ENCODE peak calls at places on chromosome 9, in six cellular contexts. T is natural killer cell, V is hepatocyte, Q is cardiac fibroblast, A is RWPE1, I is foreskin fibroblast. D is an unnamed sample.

GRCh38 chr9:32603914-32604852 is 31.2 kb upstream of the NDUFB6 start:
- DNase-seq in T (no peak), V (peak; percentile 32), Q (no peak), A (peak; percentile 93), I (no peak), D (no peak)

GRCh38 chr9:126147620-126148522 is 178.8 kb upstream of the MVB12B start:
- DNase-seq in V (no peak), T (no peak), Q (no peak), I (no peak), A (no peak), D (no peak)

GRCh38 chr9:111661150-111661801 is at the start of gene GNG10:
- DNase-seq in A (peak; percentile 87), T (peak; percentile 67), Q (peak; percentile 63), I (peak; percentile 52), V (peak; percentile 84), D (peak; percentile 76)

GRCh38 chr9:88993327-88993726 is 2.1 kb downstream of the S1PR3 start:
- DNase-seq in A (no peak), Q (peak; percentile 63), T (no peak), I (no peak), V (peak; percentile 53), D (no peak)

GRCh38 chr9:107336718-107337360 is 53.8 kb downstream of the RAD23B start:
- DNase-seq in A (peak; percentile 84), V (no peak), T (no peak), I (peak; percentile 64), Q (peak; percentile 73), D (no peak)

GRCh38 chr9:137314561-137315560 is 12.8 kb upstream of the NRARP start:
- DNase-seq in Q (no peak), A (peak; percentile 2), T (no peak), V (peak; percentile 13), I (no peak), D (peak; percentile 14)

GRCh38 chr9:76333964-76334363 is 60.3 kb downstream of the RFK start:
- DNase-seq in Q (no peak), T (no peak), A (no peak), I (no peak), V (no peak), D (no peak)

GRCh38 chr9:69254223-69254622 is 70.8 kb upstream of the ENTREP1 start:
- DNase-seq in V (no peak), T (no peak), A (no peak), Q (no peak), I (no peak), D (no peak)

GRCh38 chr9:125663127-125663526 is 43.9 kb downstream of the MAPKAP1 start:
- DNase-seq in V (no peak), A (peak; percentile 83), Q (peak; percentile 51), I (peak; percentile 57), T (no peak), D (no peak)

GRCh38 chr9:71353723-71354122 is 232.3 kb upstream of the TRPM3 start:
- DNase-seq in T (no peak), Q (no peak), A (no peak), I (no peak), V (no peak), D (no peak)

GRCh38 chr9:2125909-2126308 is 110.8 kb downstream of the SMARCA2 start:
- DNase-seq in V (no peak), Q (peak; percentile 29), A (no peak), I (no peak), T (no peak), D (no peak)

GRCh38 chr9:124355941-124356744 is 59.1 kb downstream of the PSMB7 start:
- DNase-seq in I (no peak), T (no peak), A (no peak), Q (no peak), V (no peak), D (no peak)

GRCh38 chr9:93262537-93263310 is 78.8 kb downstream of the WNK2 start:
- DNase-seq in I (no peak), Q (no peak), V (peak; percentile 3), T (no peak), A (no peak), D (peak; percentile 8)

GRCh38 chr9:6960777-6961176 is 203.0 kb downstream of the KDM4C start:
- DNase-seq in V (no peak), Q (no peak), I (no peak), T (no peak), A (no peak), D (no peak)

GRCh38 chr9:106023455-106023854 is 329.1 kb downstream of the TMEM38B start:
- DNase-seq in V (no peak), I (no peak), Q (no peak), A (no peak), T (no peak), D (no peak)

GRCh38 chr9:106019702-106020101 is 325.4 kb downstream of the TMEM38B start:
- DNase-seq in I (no peak), Q (no peak), A (no peak), V (no peak), T (no peak), D (no peak)

GRCh38 chr9:106025449-106025848 is 331.1 kb downstream of the TMEM38B start:
- DNase-seq in V (peak; percentile 65), T (no peak), I (no peak), Q (no peak), A (no peak), D (no peak)
- TF ChIP-seq CTCF in V (no peak), T (no peak), I (no peak), Q (no peak), A (no peak), D (no peak)

DNA sequence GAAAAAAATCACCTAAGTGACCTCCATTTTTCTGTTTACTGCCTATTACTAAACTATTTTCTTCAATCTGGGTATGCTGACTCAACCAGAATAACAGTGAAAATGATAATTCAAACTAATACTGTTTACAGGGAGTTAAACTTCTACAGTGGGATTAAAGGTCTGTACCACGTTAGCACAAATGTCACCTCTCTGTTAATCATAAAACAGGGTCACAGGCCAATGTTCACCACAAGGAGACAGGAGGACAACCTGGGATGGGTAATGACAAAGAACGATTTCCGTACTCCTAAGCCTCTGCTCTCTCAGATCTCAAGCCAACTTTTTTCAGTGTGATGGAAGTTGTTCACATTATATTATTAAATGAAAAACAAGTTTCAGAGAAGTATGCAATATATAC is 2.3 kb downstream of the ALDOB start:
- DNase-seq in T (no peak), V (no peak), I (no peak), A (no peak), Q (no peak), D (no peak)
- TF ChIP-seq CTCF in T (no peak), V (no peak), I (no peak), A (no peak), Q (no peak), D (no peak)

GRCh38 chr9:98641675-98642074 is 67.1 kb downstream of the GABBR2 start:
- DNase-seq in T (no peak), I (no peak), A (no peak), V (no peak), Q (no peak), D (no peak)

GRCh38 chr9:98644011-98644410 is 64.7 kb downstream of the GABBR2 start:
- DNase-seq in T (no peak), A (no peak), Q (no peak), I (no peak), V (no peak), D (no peak)

GRCh38 chr9:98639133-98639532 is 69.6 kb downstream of the GABBR2 start:
- DNase-seq in A (no peak), Q (no peak), T (no peak), V (no peak), I (no peak), D (no peak)

GRCh38 chr9:98640394-98640793 is 68.3 kb downstream of the GABBR2 start:
- DNase-seq in Q (no peak), A (no peak), V (no peak), I (no peak), T (no peak), D (no peak)

GRCh38 chr9:98642661-98643312 is 65.9 kb downstream of the GABBR2 start:
- DNase-seq in T (no peak), V (no peak), Q (no peak), A (no peak), I (no peak), D (no peak)
- TF ChIP-seq CTCF in T (no peak), V (no peak), Q (no peak), A (no peak), I (no peak), D (no peak)

DNA sequence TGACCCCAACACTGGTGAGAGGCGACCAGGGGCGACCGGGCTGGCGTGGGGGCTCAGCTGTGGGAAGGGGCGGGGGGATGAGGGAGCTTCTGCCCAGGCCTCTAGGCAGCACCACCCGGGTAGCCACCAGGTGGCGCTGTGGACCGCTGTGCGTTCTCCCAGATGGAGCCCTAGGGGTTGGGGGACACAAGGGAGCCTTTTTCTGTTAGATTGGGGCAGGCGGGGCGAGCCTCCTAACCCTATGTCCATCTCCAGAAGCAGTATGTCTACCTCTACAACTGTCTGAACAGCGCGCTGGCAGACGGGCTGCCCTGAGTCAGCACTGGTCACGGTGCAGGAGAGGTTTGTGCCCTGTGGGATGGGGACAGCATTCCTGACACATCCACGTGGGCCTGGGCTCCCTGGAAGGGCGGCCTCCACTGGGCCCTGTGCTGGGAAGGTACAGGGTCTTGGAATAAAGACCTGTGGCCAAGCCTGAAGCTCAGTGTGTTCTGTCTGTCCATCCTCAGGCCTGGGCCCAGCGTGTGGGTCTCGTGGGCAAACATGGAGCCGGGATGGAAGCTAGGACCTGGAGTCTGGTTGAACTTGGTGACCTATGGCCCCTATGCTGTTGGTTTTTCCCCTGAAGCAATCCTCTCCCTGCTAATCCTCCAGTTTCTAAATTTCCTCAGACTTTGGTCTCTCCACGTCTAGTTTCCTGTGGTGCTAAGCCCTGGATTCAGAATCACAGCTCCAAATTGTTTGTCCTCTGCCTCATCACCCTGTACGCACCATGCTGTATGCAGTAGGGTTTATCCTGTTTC is 23.1 kb upstream of the SPTLC1 start:
- DNase-seq in I (peak; percentile 35), A (peak; percentile 73), V (peak; percentile 87), Q (peak; percentile 62), T (peak; percentile 73), D (peak; percentile 73)
- TF ChIP-seq CTCF in I (peak; percentile 84), A (peak; percentile 98), V (peak; percentile 95), Q (peak; percentile 86), T (peak; percentile 90), D (no peak)

GRCh38 chr9:3332802-3333201 is 193.0 kb downstream of the RFX3 start:
- DNase-seq in Q (peak; percentile 76), V (no peak), I (no peak), A (no peak), T (no peak), D (no peak)

GRCh38 chr9:3329361-3329760 is 196.4 kb downstream of the RFX3 start:
- DNase-seq in T (no peak), A (peak; percentile 9), Q (peak; percentile 23), V (no peak), I (no peak), D (no peak)

GRCh38 chr9:3336951-3337350 is 188.8 kb downstream of the RFX3 start:
- DNase-seq in T (no peak), V (no peak), Q (no peak), A (no peak), I (no peak), D (no peak)

GRCh38 chr9:3330792-3331420 is 194.9 kb downstream of the RFX3 start:
- DNase-seq in I (peak; percentile 52), A (peak; percentile 10), T (no peak), Q (peak; percentile 14), V (no peak), D (no peak)

GRCh38 chr9:3331801-3332200 is 194.0 kb downstream of the RFX3 start:
- DNase-seq in T (no peak), Q (no peak), I (no peak), A (no peak), V (peak; percentile 7), D (no peak)
- TF ChIP-seq CTCF in T (no peak), Q (peak; percentile 10), I (no peak), A (peak; percentile 16), V (peak; percentile 28), D (no peak)

D was measured in activated B cell treated with CpG ODN at 0.5 μM for 24 hours.